ENCODE peak calls at places on chromosomes 13 and 19, in eight cellular contexts. One of them, this sample, is unnamed.

GRCh38 chr13:51479199-51479523 is 26.3 kb upstream of the INTS6 start:
- DNase-seq in GM12891: no peak
- DNase-seq in heart left ventricle: no peak
- DNase-seq in transverse colon: no peak
- DNase-seq in right lobe of liver: no peak
- DNase-seq in sigmoid colon: no peak
- DNase-seq in H54: no peak
- DNase-seq in tibial nerve: no peak
- DNase-seq in this sample: no peak

GRCh38 chr13:104181526-104182231 is 1115.5 kb upstream of the SLC10A2 start:
- DNase-seq in GM12891: no peak
- DNase-seq in heart left ventricle: no peak
- DNase-seq in transverse colon: no peak
- DNase-seq in right lobe of liver: no peak
- DNase-seq in sigmoid colon: no peak
- DNase-seq in H54: no peak
- DNase-seq in tibial nerve: no peak
- DNase-seq in this sample: no peak

GRCh38 chr19:46404039-46404883 is 9.1 kb downstream of the CCDC8 start:
- DNase-seq in GM12891: no peak
- DNase-seq in heart left ventricle: peak
- DNase-seq in transverse colon: peak
- DNase-seq in right lobe of liver: peak
- DNase-seq in sigmoid colon: peak
- DNase-seq in H54: no peak
- DNase-seq in tibial nerve: peak
- DNase-seq in this sample: no peak

GRCh38 chr19:16594131-16594586 is 21.9 kb upstream of the SLC35E1 start:
- DNase-seq in GM12891: no peak
- DNase-seq in heart left ventricle: no peak
- DNase-seq in transverse colon: peak
- DNase-seq in right lobe of liver: no peak
- DNase-seq in sigmoid colon: no peak
- DNase-seq in H54: no peak
- DNase-seq in tibial nerve: no peak
- DNase-seq in this sample: peak

GRCh38 chr13:35485451-35485850 is 9.0 kb upstream of the MAB21L1 start:
- DNase-seq in GM12891: no peak
- DNase-seq in heart left ventricle: no peak
- DNase-seq in transverse colon: no peak
- DNase-seq in right lobe of liver: no peak
- DNase-seq in sigmoid colon: no peak
- DNase-seq in H54: no peak
- DNase-seq in tibial nerve: no peak
- DNase-seq in this sample: no peak

GRCh38 chr19:44889830-44890365 is 1.2 kb upstream of the TOMM40 start:
- DNase-seq in GM12891: no peak
- DNase-seq in heart left ventricle: no peak
- DNase-seq in transverse colon: no peak
- DNase-seq in right lobe of liver: no peak
- DNase-seq in sigmoid colon: no peak
- DNase-seq in H54: no peak
- DNase-seq in tibial nerve: no peak
- DNase-seq in this sample: no peak

GRCh38 chr19:35509018-35509652 is 4.3 kb downstream of the DMKN start:
- DNase-seq in GM12891: no peak
- DNase-seq in heart left ventricle: no peak
- DNase-seq in transverse colon: peak
- DNase-seq in right lobe of liver: no peak
- DNase-seq in sigmoid colon: no peak
- DNase-seq in H54: no peak
- DNase-seq in tibial nerve: no peak
- DNase-seq in this sample: no peak

GRCh38 chr13:86569974-86570373 is 770.8 kb upstream of the SLITRK6 start:
- DNase-seq in GM12891: no peak
- DNase-seq in heart left ventricle: no peak
- DNase-seq in transverse colon: no peak
- DNase-seq in right lobe of liver: no peak
- DNase-seq in sigmoid colon: no peak
- DNase-seq in H54: no peak
- DNase-seq in tibial nerve: no peak
- DNase-seq in this sample: no peak

GRCh38 chr13:31827707-31828106 is 88.4 kb downstream of the RXFP2 start:
- DNase-seq in GM12891: no peak
- DNase-seq in heart left ventricle: no peak
- DNase-seq in transverse colon: no peak
- DNase-seq in right lobe of liver: no peak
- DNase-seq in sigmoid colon: no peak
- DNase-seq in H54: no peak
- DNase-seq in tibial nerve: no peak
- DNase-seq in this sample: no peak

GRCh38 chr13:108409735-108410134 is 140.2 kb downstream of the TNFSF13B start:
- DNase-seq in GM12891: no peak
- DNase-seq in heart left ventricle: no peak
- DNase-seq in transverse colon: no peak
- DNase-seq in right lobe of liver: no peak
- DNase-seq in sigmoid colon: no peak
- DNase-seq in H54: no peak
- DNase-seq in tibial nerve: no peak
- DNase-seq in this sample: no peak

GRCh38 chr13:40132249-40132648 is 476.8 kb downstream of the COG6 start:
- DNase-seq in GM12891: no peak
- DNase-seq in heart left ventricle: no peak
- DNase-seq in transverse colon: no peak
- DNase-seq in right lobe of liver: no peak
- DNase-seq in sigmoid colon: no peak
- DNase-seq in H54: no peak
- DNase-seq in tibial nerve: no peak
- DNase-seq in this sample: no peak

GRCh38 chr13:95536629-95537241 is 15.8 kb upstream of the CLDN10 start:
- DNase-seq in GM12891: no peak
- DNase-seq in heart left ventricle: no peak
- DNase-seq in transverse colon: no peak
- DNase-seq in right lobe of liver: no peak
- DNase-seq in sigmoid colon: no peak
- DNase-seq in H54: no peak
- DNase-seq in tibial nerve: no peak
- DNase-seq in this sample: peak

GRCh38 chr13:97256343-97256783 is 34.2 kb downstream of the MBNL2 start:
- DNase-seq in GM12891: no peak
- DNase-seq in heart left ventricle: no peak
- DNase-seq in transverse colon: no peak
- DNase-seq in right lobe of liver: no peak
- DNase-seq in sigmoid colon: no peak
- DNase-seq in H54: peak
- DNase-seq in tibial nerve: no peak
- DNase-seq in this sample: peak

GRCh38 chr13:110662105-110662504 is 43.8 kb downstream of the CARS2 start:
- DNase-seq in GM12891: no peak
- DNase-seq in heart left ventricle: no peak
- DNase-seq in transverse colon: no peak
- DNase-seq in right lobe of liver: no peak
- DNase-seq in sigmoid colon: no peak
- DNase-seq in H54: no peak
- DNase-seq in tibial nerve: no peak
- DNase-seq in this sample: no peak
- TF ChIP-seq POLR2A in GM12891: no peak
- TF ChIP-seq POLR2A in heart left ventricle: no peak
- TF ChIP-seq POLR2A in transverse colon: no peak
- TF ChIP-seq POLR2A in right lobe of liver: no peak
- TF ChIP-seq POLR2A in sigmoid colon: no peak
- TF ChIP-seq POLR2A in H54: no peak
- TF ChIP-seq POLR2A in tibial nerve: no peak
- TF ChIP-seq POLR2A in this sample: no peak

DNA sequence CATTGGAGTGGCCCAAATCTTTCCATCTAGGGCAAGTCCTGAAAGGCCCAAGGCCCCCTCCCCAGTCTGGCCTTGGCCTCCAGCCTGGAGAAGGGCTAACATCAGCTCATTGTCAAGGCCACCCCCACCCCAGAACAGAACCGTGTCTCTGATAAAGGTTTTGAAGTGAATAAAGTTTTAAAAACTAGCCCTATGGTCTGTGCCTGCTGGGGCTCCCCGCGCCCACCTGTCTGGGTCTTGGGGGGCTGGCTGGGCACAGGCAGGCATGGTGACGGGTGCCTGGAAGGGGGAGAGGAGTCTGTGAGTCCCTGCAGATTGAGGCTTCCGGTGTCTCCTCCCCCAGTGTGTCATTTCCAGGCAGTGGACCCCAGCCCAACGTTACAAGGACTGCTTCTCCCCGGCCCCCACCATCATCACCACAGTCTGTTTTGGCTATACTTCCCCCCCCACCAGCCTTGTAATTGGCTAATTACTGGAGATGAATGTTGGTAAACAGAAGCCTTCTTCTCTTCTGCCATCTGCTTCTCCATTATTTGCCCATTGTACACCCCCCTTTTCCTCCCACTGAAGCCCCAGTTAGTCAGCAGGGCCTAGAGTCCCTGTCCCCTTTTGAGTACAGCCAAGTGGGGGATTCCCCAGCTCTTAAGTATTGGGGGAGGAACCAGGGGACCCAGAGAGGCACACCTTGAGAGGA is 3.4 kb downstream of the GADD45GIP1 start:
- DNase-seq in GM12891: no peak
- DNase-seq in heart left ventricle: no peak
- DNase-seq in transverse colon: no peak
- DNase-seq in right lobe of liver: no peak
- DNase-seq in sigmoid colon: no peak
- DNase-seq in H54: no peak
- DNase-seq in tibial nerve: no peak
- DNase-seq in this sample: no peak
- TF ChIP-seq POLR2A in GM12891: peak
- TF ChIP-seq POLR2A in heart left ventricle: no peak
- TF ChIP-seq POLR2A in transverse colon: no peak
- TF ChIP-seq POLR2A in right lobe of liver: no peak
- TF ChIP-seq POLR2A in sigmoid colon: no peak
- TF ChIP-seq POLR2A in H54: no peak
- TF ChIP-seq POLR2A in tibial nerve: no peak
- TF ChIP-seq POLR2A in this sample: no peak

GRCh38 chr13:110304256-110304655 is 2.7 kb downstream of the COL4A1 start:
- DNase-seq in GM12891: no peak
- DNase-seq in heart left ventricle: no peak
- DNase-seq in transverse colon: no peak
- DNase-seq in right lobe of liver: no peak
- DNase-seq in sigmoid colon: peak
- DNase-seq in H54: no peak
- DNase-seq in tibial nerve: peak
- DNase-seq in this sample: no peak
- TF ChIP-seq POLR2A in GM12891: no peak
- TF ChIP-seq POLR2A in heart left ventricle: no peak
- TF ChIP-seq POLR2A in transverse colon: no peak
- TF ChIP-seq POLR2A in right lobe of liver: no peak
- TF ChIP-seq POLR2A in sigmoid colon: no peak
- TF ChIP-seq POLR2A in H54: no peak
- TF ChIP-seq POLR2A in tibial nerve: peak
- TF ChIP-seq POLR2A in this sample: no peak

DNA sequence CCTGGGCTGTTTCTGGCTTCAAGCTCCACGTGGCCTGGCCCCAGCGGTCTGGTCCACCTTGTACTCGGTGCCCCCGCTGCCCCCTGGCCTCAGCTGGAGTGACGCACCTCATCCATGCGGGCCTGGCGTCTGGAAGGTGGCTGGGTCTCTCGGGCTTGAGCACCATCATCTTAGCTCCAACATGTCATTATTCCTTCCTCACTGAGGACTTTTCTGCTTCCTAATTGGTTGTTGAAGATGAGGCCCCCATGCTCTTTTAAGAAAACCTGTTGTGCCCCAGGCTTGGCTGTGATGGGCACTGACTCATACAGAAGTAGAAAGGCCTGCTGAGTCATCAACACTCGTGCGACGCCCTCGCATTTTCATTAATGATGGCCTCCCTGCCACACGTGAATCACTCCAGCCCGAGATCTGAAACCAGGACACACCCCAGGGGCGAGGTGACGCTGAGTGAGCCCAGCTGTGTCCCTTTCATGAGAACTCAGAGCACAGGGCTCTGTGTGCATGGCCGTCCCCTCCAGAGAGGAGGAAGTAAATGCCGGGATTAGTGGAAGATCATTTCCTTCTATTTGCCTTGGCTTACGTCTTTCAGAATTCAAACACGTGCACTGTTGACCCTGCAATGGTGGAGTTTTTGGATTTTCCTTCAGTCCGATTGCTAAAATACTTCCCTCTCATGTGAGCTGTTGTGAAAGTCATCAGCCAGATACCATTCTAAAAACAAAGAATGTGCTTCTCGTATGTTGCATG is 14.0 kb upstream of the GJA3 start:
- DNase-seq in GM12891: peak
- DNase-seq in heart left ventricle: peak
- DNase-seq in transverse colon: peak
- DNase-seq in right lobe of liver: no peak
- DNase-seq in sigmoid colon: peak
- DNase-seq in H54: peak
- DNase-seq in tibial nerve: peak
- DNase-seq in this sample: peak
- TF ChIP-seq POLR2A in GM12891: no peak
- TF ChIP-seq POLR2A in heart left ventricle: no peak
- TF ChIP-seq POLR2A in transverse colon: no peak
- TF ChIP-seq POLR2A in right lobe of liver: no peak
- TF ChIP-seq POLR2A in sigmoid colon: no peak
- TF ChIP-seq POLR2A in H54: no peak
- TF ChIP-seq POLR2A in tibial nerve: no peak
- TF ChIP-seq POLR2A in this sample: no peak

DNA sequence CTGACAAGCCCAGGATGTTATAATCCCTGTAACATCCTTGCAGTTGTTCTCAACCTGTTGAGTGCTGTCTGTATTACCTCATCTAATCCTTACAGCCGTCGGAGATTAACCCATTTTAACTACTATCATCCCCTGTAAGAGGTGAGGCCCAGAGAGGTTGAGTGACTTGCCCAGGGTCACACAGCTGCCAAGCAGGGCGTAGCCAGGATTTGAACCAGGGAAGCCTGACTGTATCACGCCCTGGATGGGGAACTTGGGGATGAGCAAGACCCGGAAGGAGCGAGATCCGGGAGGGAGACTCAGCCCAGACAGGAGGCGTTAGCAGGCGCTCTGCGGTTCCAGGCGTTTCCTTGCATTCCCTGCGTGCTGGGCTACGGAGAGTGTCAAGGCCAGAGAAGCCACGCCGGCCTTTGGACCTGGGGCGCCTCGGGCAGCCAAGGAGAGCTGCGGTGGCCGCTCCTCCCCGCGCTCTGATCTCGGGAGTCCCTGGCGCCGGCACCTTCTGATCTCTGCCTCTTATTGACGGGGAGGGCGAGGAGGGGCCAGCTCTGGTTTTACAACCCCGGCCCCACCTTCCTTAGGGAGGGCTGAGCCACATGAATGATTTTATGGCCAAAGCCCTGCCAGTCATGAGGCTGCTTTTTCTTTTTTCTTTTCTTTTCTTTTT is 6.2 kb downstream of the SULT2B1 start:
- DNase-seq in GM12891: no peak
- DNase-seq in heart left ventricle: no peak
- DNase-seq in transverse colon: peak
- DNase-seq in right lobe of liver: peak
- DNase-seq in sigmoid colon: no peak
- DNase-seq in H54: no peak
- DNase-seq in tibial nerve: no peak
- DNase-seq in this sample: no peak
- TF ChIP-seq POLR2A in GM12891: no peak
- TF ChIP-seq POLR2A in heart left ventricle: no peak
- TF ChIP-seq POLR2A in transverse colon: no peak
- TF ChIP-seq POLR2A in right lobe of liver: no peak
- TF ChIP-seq POLR2A in sigmoid colon: no peak
- TF ChIP-seq POLR2A in H54: no peak
- TF ChIP-seq POLR2A in tibial nerve: no peak
- TF ChIP-seq POLR2A in this sample: no peak

This sample was measured in erythroblast.